ENCODE peak calls at places on chromosomes 2 and 18, in seven cellular contexts. N is coronary artery; I is CD4-positive, alpha-beta T cell; U is ovary; O is colonic mucosa; X is cardiac fibroblast; H is neural crest cell. G is an unnamed sample.

GRCh38 chr2:112690853-112691390 is 29.9 kb upstream of the NT5DC4 start:
- DNase-seq in X (peak), I (peak), U (no peak), N (no peak), H (peak), O (peak), G (no peak)

GRCh38 chr2:190578158-190579057 is 43.9 kb upstream of the NEMP2 start:
- DNase-seq in N (no peak), U (peak), H (no peak), I (no peak), O (peak), X (peak), G (no peak)

GRCh38 chr2:27703638-27704341 is 40.1 kb downstream of the SLC4A1AP start:
- DNase-seq in O (peak), U (peak), I (peak), N (no peak), H (peak), X (peak), G (no peak)

GRCh38 chr2:239202836-239203235 is 198.0 kb downstream of the HDAC4 start:
- DNase-seq in X (no peak), N (no peak), H (no peak), I (no peak), U (no peak), O (no peak), G (no peak)

GRCh38 chr2:45651415-45652089 is at the start of gene PRKCE:
- DNase-seq in N (peak), X (peak), I (peak), U (peak), H (peak), O (peak), G (no peak)

GRCh38 chr2:63790913-63791312 is 50.8 kb upstream of the UGP2 start:
- DNase-seq in H (no peak), I (no peak), O (no peak), N (no peak), X (peak), U (no peak), G (peak)

GRCh38 chr2:160871096-160871495 is 289.1 kb upstream of the TANK start:
- DNase-seq in N (no peak), H (no peak), X (peak), O (no peak), I (no peak), U (no peak), G (no peak)

GRCh38 chr2:96484096-96484495 is 21.1 kb downstream of the NEURL3 start:
- DNase-seq in N (no peak), U (no peak), X (no peak), I (no peak), O (no peak), H (no peak), G (no peak)

GRCh38 chr2:176753752-176754474 is 458.7 kb upstream of the HNRNPA3 start:
- DNase-seq in H (no peak), X (no peak), O (no peak), U (no peak), I (no peak), N (no peak), G (no peak)

GRCh38 chr2:199940373-199940772 is 14.9 kb downstream of the TYW5 start:
- DNase-seq in I (no peak), X (peak), U (no peak), O (no peak), H (no peak), N (no peak), G (no peak)
- TF ChIP-seq CTCF in I (no peak), X (peak), U (no peak), O (no peak), H (peak), N (no peak), G (peak)

GRCh38 chr18:76657428-76657827 is 162.4 kb upstream of the ZNF516 start:
- DNase-seq in N (no peak), O (no peak), U (no peak), H (no peak), I (no peak), X (peak), G (no peak)
- TF ChIP-seq CTCF in N (no peak), O (no peak), U (no peak), H (no peak), I (no peak), X (no peak), G (no peak)

GRCh38 chr2:187543488-187543887 is 10.7 kb downstream of the TFPI start:
- DNase-seq in N (no peak), H (no peak), I (no peak), U (no peak), O (no peak), X (no peak), G (no peak)

GRCh38 chr2:187545238-187545751 is 8.9 kb downstream of the TFPI start:
- DNase-seq in X (peak), O (no peak), N (no peak), U (no peak), H (no peak), I (no peak), G (no peak)

GRCh38 chr2:187541086-187542085 is 12.8 kb downstream of the TFPI start:
- DNase-seq in I (no peak), N (no peak), H (no peak), X (peak), O (no peak), U (no peak), G (no peak)

GRCh38 chr2:187544371-187545080 is 9.7 kb downstream of the TFPI start:
- DNase-seq in H (no peak), X (peak), U (no peak), N (no peak), I (no peak), O (no peak), G (no peak)

DNA sequence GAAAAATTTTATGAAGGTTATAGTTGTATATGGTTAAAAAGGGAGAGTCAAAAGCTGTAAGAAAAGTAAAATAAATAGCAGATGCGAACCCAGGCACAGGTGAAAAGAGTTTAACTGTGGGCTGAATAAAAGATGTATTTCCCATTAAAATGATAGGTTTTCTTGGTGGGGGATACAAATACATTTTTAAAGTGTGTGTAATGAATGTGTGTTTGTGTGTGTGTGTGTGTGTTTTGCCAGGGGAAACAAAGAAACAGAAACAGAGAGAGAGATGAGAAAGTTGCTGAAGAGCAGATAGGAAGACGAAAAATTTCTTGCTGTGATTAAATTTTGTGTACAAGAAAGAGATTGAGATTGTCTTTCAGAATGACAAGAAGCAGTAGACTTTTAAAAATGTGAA is 12.1 kb downstream of the TFPI start:
- DNase-seq in O (no peak), N (no peak), I (no peak), U (no peak), H (no peak), X (peak), G (no peak)
- TF ChIP-seq CTCF in O (no peak), N (no peak), I (no peak), U (no peak), H (no peak), X (no peak), G (no peak)

GRCh38 chr18:47040982-47041381 is 5.6 kb upstream of the ELOA2 start:
- DNase-seq in N (no peak), O (no peak), I (no peak), U (no peak), H (no peak), X (no peak), G (no peak)

GRCh38 chr18:47035156-47035671 is at the start of gene ELOA2:
- DNase-seq in X (no peak), I (no peak), U (no peak), H (no peak), N (no peak), O (no peak), G (no peak)

GRCh38 chr18:47036927-47037605 is 1.6 kb upstream of the ELOA2 start:
- DNase-seq in H (no peak), X (no peak), I (no peak), N (no peak), U (no peak), O (no peak), G (no peak)

GRCh38 chr18:47032945-47033344 is 2.5 kb downstream of the ELOA2 start:
- DNase-seq in U (no peak), X (no peak), O (no peak), I (no peak), N (no peak), H (no peak), G (no peak)

DNA sequence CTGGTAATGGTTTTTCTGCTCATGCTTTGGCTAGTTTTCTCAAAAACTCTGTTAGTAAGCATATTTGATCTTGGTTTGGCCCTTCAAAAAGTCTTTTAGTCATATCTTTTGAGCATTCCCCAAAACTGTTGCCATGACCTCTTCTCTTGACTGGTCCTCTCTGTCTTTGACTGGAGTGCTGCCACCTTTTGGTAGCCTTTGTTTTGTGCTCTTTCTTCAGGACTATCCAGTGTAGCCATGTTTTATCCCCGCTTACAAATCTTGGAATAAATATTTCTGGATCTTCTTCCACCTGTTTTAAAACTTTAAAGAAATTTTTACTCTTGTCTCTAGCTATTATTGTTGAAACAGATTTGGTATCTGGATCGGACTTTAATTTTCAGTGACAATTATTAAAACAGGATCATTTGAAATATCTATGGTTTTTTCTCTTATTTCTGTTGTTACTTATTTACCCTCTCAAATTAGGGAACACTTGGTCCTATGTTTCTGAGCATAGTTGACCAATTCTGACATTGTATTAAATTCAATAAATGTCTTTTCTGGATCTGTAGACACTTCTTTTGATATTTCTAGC is 965 bp upstream of the ELOA2 start:
- DNase-seq in O (peak), U (no peak), X (peak), I (no peak), N (no peak), H (peak), G (no peak)
- TF ChIP-seq CTCF in O (no peak), U (no peak), X (peak), I (no peak), N (no peak), H (peak), G (peak)

DNA sequence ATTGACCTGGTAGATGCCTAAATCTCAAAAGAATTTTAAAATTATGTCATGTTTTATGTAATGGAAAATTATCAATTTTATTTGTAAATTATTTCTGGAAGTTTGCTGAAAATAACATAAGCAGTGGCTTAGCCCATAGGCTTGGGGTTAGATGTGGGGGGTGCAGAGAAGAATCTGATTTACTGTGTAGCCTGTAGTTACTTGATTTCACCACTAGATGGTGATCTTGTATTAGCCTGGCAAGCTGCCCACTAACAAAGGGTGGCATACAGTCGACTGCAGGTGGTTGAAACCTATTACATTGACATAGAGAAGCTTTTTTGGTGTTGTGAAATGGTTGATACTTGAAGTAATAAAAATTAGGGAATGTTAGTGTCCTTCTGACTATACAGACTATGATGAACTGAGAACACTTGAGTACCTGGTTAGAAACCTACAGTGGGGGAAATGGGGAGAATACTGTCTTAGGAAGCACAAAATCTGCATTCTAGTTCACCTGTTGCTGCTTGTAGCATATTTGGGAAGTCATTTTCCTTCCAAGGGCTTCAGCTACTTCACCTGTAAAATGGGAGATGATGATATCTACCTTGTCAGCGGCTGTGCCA is 191.0 kb upstream of the LHCGR start:
- DNase-seq in O (peak), I (peak), N (no peak), U (peak), X (peak), H (no peak), G (peak)
- TF ChIP-seq CTCF in O (peak), I (peak), N (peak), U (peak), X (peak), H (peak), G (peak)

GRCh38 chr2:135742307-135742838 is 718 bp downstream of the UBXN4 start:
- DNase-seq in N (peak), O (peak), H (peak), U (no peak), I (no peak), X (peak), G (peak)
- TF ChIP-seq CTCF in N (no peak), O (no peak), H (no peak), U (no peak), I (no peak), X (no peak), G (no peak)

GRCh38 chr2:164504253-164504652 is 117.0 kb downstream of the GRB14 start:
- DNase-seq in I (no peak), O (no peak), X (no peak), H (no peak), N (no peak), U (no peak), G (no peak)
- TF ChIP-seq CTCF in I (no peak), O (no peak), X (peak), H (peak), N (no peak), U (no peak), G (peak)

DNA sequence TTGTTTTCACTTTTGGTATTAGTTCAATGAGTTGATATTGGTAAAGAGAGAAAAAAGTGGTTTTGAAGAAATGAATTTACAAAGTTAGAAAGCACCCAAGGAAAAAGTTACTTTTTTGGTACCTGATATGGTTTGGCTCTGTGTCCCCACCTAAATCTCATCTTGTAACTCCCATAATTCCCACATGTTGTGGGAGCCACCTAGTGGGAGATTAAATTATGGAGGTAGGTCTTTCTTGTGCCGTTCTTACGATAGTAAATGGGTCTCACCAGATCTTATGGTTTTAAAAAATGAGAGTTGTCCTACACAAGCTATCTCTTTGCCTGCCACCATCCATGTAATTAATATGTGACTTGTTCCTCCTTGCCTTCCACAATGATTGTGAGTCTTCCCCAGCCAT is 965.6 kb upstream of the NRXN1 start:
- DNase-seq in H (no peak), N (no peak), X (no peak), I (no peak), U (no peak), O (no peak), G (no peak)
- TF ChIP-seq CTCF in H (peak), N (no peak), X (no peak), I (no peak), U (no peak), O (no peak), G (peak)

G was measured in kidney epithelial cell.